ENCODE peak calls at places on chromosome 10, in six cellular contexts. A is cardiac fibroblast, W is A673, H is lower leg skin, N is A549, Z is adrenal gland. O is an unnamed sample.

GRCh38 chr10:60914676-60915075 is 29.3 kb downstream of the RHOBTB1 start:
- DNase-seq in A (peak), W (no peak), Z (peak), N (no peak), H (no peak), O (peak)

GRCh38 chr10:21135396-21135973 is 238.4 kb upstream of the NEBL start:
- DNase-seq in N (no peak), A (peak), Z (no peak), W (no peak), H (no peak), O (no peak)

GRCh38 chr10:91607661-91608442 is 25.0 kb downstream of the PPP1R3C start:
- DNase-seq in A (peak), H (no peak), Z (no peak), N (no peak), W (no peak), O (no peak)

GRCh38 chr10:132972986-132973902 is 30.9 kb upstream of the CFAP46 start:
- DNase-seq in W (no peak), Z (no peak), N (no peak), H (no peak), A (no peak), O (no peak)

GRCh38 chr10:63707254-63707910 is 186.2 kb downstream of the REEP3 start:
- DNase-seq in H (peak), W (peak), Z (no peak), A (peak), N (peak), O (peak)

GRCh38 chr10:132305654-132306340 is 2.0 kb downstream of the STK32C start:
- DNase-seq in A (no peak), N (peak), Z (no peak), W (no peak), H (no peak), O (no peak)

GRCh38 chr10:68073631-68074403 is 1.3 kb downstream of the HERC4 start:
- DNase-seq in W (peak), H (no peak), N (no peak), Z (no peak), A (peak), O (no peak)

GRCh38 chr10:125002423-125003145 is 60.7 kb downstream of the ZRANB1 start:
- DNase-seq in Z (peak), N (no peak), W (no peak), A (no peak), H (no peak), O (no peak)

GRCh38 chr10:18312385-18313145 is 172.3 kb downstream of the CACNB2 start:
- DNase-seq in Z (peak), A (peak), H (no peak), W (peak), N (peak), O (peak)

GRCh38 chr10:130135676-130136213 is 446 bp upstream of the GLRX3 start:
- DNase-seq in Z (peak), A (no peak), N (no peak), W (no peak), H (no peak), O (no peak)

GRCh38 chr10:98676895-98677294 is 230.2 kb upstream of the HPS1 start:
- DNase-seq in W (peak), N (peak), H (no peak), Z (no peak), A (no peak), O (no peak)

GRCh38 chr10:16674147-16674703 is 143.0 kb downstream of the RSU1 start:
- DNase-seq in W (no peak), Z (no peak), A (no peak), N (no peak), H (no peak), O (no peak)

GRCh38 chr10:72108811-72109618 is 20.7 kb upstream of the SPOCK2 start:
- DNase-seq in Z (no peak), W (no peak), N (no peak), A (peak), H (no peak), O (no peak)

GRCh38 chr10:19310121-19310520 is 261.5 kb downstream of the MALRD1 start:
- DNase-seq in A (no peak), H (no peak), N (no peak), Z (no peak), W (peak), O (no peak)

GRCh38 chr10:63430091-63430998 is 35.4 kb downstream of the JMJD1C start:
- DNase-seq in Z (no peak), A (peak), H (no peak), W (peak), N (peak), O (no peak)

GRCh38 chr10:34670101-34670500 is 145.0 kb downstream of the PARD3 start:
- DNase-seq in N (no peak), H (no peak), Z (no peak), A (no peak), W (no peak), O (no peak)

GRCh38 chr10:124349993-124350280 is 68.8 kb downstream of the OAT start:
- DNase-seq in H (no peak), W (no peak), N (no peak), A (no peak), Z (no peak), O (no peak)

GRCh38 chr10:86855503-86855902 is 99.1 kb downstream of the BMPR1A start:
- DNase-seq in H (no peak), A (no peak), Z (no peak), N (no peak), W (peak), O (no peak)

GRCh38 chr10:73076361-73077183 is 20.1 kb downstream of the P4HA1 start:
- DNase-seq in Z (peak), W (peak), N (no peak), H (peak), A (peak), O (no peak)

GRCh38 chr10:124665091-124665490 is 79.1 kb downstream of the FAM53B start:
- DNase-seq in Z (no peak), W (no peak), A (no peak), N (no peak), H (no peak), O (no peak)

GRCh38 chr10:13991353-13991752 is 339.4 kb downstream of the FRMD4A start:
- DNase-seq in N (no peak), H (no peak), W (no peak), Z (no peak), A (no peak), O (no peak)

GRCh38 chr10:129373231-129373630 is 93.8 kb upstream of the MGMT start:
- DNase-seq in Z (no peak), A (no peak), H (no peak), N (no peak), W (no peak), O (no peak)

GRCh38 chr10:34492081-34492480 is 323.0 kb downstream of the PARD3 start:
- DNase-seq in H (no peak), N (peak), A (no peak), W (no peak), Z (no peak), O (no peak)

GRCh38 chr10:104117839-104118323 is 4.1 kb upstream of the SFR1 start:
- DNase-seq in N (peak), W (no peak), Z (no peak), A (peak), H (no peak), O (no peak)

GRCh38 chr10:100020161-100020882 is 10.6 kb upstream of the DNMBP start:
- DNase-seq in A (no peak), N (peak), Z (no peak), H (no peak), W (no peak), O (no peak)

GRCh38 chr10:74021248-74022055 is 23.5 kb downstream of the VCL start:
- DNase-seq in H (no peak), N (no peak), A (peak), Z (no peak), W (peak), O (no peak)

GRCh38 chr10:59839576-59839975 is 66.8 kb downstream of the CCDC6 start:
- DNase-seq in H (no peak), Z (no peak), W (no peak), N (no peak), A (peak), O (no peak)

GRCh38 chr10:29553732-29554260 is 81.0 kb downstream of the SVIL start:
- DNase-seq in N (no peak), W (no peak), H (no peak), Z (no peak), A (no peak), O (no peak)

GRCh38 chr10:29555746-29556481 is 78.9 kb downstream of the SVIL start:
- DNase-seq in W (no peak), N (no peak), Z (no peak), H (no peak), A (peak), O (peak)

GRCh38 chr10:29557665-29558064 is 77.1 kb downstream of the SVIL start:
- DNase-seq in H (no peak), W (no peak), N (no peak), Z (no peak), A (no peak), O (no peak)

GRCh38 chr10:29555091-29555745 is 79.6 kb downstream of the SVIL start:
- DNase-seq in Z (no peak), N (no peak), W (no peak), H (no peak), A (peak), O (no peak)

DNA sequence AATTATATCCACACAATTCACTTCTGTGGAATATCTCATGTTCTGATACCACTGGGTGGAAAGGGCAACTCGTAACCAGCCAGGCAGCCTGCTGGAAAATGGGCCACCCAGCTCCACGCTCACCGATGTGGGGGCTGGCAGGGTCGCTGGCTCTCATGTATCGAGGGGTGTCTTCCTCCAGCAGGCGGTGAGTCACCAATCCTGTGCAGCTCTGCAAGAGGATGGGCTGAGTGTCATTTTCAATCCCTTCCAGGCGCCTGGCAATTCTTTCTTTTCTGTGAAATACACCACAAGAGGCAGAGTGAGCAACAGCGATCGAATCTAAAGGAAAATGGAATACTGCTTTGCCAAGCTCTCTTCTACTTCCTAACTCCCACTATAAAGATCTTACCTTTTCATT is 80.1 kb downstream of the SVIL start:
- DNase-seq in Z (no peak), N (no peak), H (no peak), W (peak), A (no peak), O (no peak)
- TF ChIP-seq CTCF in Z (no peak), N (no peak), H (no peak), W (peak), A (no peak), O (no peak)

DNA sequence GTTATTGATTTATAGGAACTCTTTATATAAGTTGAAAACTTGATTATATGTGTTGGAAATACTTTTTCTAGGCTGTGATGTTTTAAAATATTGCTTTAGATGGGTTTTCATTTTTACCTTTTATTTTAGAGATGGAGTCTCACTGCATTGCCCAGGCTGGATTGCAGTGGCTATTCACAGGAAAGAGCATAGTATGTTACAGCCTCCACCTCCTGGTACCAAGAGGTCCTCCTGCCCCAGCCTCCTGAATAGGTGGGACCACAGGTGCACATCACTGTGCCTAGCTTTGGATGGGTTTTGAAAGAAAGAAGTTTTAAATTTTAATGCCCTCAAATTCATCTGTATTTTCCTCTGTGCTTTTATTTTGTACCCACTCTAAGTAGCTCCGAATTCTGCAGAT is 105.4 kb downstream of the TCF7L2 start:
- DNase-seq in A (no peak), N (no peak), Z (no peak), W (no peak), H (no peak), O (no peak)
- H3K4me3 ChIP-seq in A (no peak), N (no peak), Z (no peak), W (no peak), H (no peak), O (no peak)

GRCh38 chr10:117005454-117006055 is 568 bp upstream of the SHTN1 start:
- DNase-seq in A (no peak), W (peak), Z (peak), N (peak), H (peak), O (no peak)
- TF ChIP-seq CTCF in A (no peak), W (peak), Z (no peak), N (no peak), H (no peak), O (no peak)

DNA sequence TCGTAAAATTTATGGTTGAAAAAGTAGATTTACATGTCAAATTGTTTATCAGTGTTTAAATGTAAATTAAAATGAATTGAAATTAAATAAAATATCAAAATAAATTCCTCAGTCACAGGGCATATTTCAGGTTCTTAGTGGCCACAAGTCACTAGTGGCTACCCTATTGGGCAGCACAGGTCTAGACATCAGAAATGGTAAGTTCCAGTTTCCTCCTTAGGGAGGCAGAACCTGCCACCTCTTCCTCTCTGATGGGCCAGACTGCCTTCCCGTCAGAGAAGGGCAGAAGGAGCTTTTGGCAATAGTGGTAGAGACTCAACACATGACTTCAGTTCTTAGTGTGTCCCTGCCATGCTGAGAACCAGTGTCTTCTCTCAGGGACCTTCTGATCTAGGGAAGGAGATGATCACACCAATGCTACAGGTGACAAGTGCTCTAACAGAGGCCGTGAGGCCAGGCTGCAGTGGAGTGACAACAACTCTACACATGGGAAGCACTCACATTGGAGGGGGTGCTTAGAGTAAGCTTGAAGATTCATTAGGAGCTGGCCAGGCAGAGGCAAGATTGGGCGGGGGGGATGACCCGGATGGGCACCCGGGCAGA is 14.4 kb upstream of the PCBD1 start:
- DNase-seq in A (no peak), N (peak), Z (no peak), H (no peak), W (no peak), O (no peak)
- H3K4me3 ChIP-seq in A (no peak), N (no peak), Z (no peak), H (no peak), W (no peak), O (no peak)

GRCh38 chr10:29239569-29240472 is 49.0 kb upstream of the LYZL1 start:
- DNase-seq in N (peak), W (peak), H (no peak), Z (peak), A (peak), O (no peak)
- TF ChIP-seq CTCF in N (peak), W (peak), H (no peak), Z (peak), A (peak), O (peak)

GRCh38 chr10:102229810-102230263 is 3.7 kb downstream of the ELOVL3 start:
- DNase-seq in Z (peak), A (peak), H (peak), N (peak), W (peak), O (no peak)
- H3K4me3 ChIP-seq in Z (no peak), A (peak), H (no peak), N (peak), W (peak), O (peak)

DNA sequence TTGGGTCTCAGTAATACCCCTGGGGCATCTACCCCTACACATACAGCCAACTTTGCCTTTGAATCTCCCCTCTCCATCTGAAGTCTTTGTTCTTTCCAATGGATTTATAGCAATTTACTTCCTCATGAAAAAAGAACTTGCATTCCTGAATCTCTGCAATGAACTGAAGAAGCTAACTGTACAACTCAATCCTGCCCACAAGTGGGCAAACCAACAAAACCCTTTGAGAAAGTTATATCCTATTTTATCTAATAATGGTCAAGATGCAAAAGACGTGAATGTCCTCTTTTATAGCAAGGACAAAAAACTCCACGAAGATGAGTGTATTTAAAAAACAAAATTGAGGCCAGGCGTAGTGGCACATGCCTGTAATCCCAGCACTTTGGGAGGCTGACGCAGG is 991.3 kb downstream of the LRMDA start:
- DNase-seq in H (no peak), A (no peak), N (no peak), W (no peak), Z (no peak), O (no peak)
- TF ChIP-seq CTCF in H (no peak), A (no peak), N (no peak), W (no peak), Z (no peak), O (peak)

O was measured in BJ.